ENCODE peak calls at places on chromosomes 16 and 17, in six cellular contexts. W, K, S, Z, G and O are unnamed samples.
A peak's percentile ranks its signal among the peaks of the same experiment; 100 is the strongest.

GRCh38 chr16:2497116-2497630 is 16.6 kb upstream of the ATP6V0C start:
- DNase-seq in Z (no peak), W (no peak), K (no peak), G (no peak), S (no peak), O (no peak)

GRCh38 chr16:89455178-89455577 is 35.2 kb downstream of the ANKRD11 start:
- DNase-seq in W (no peak), S (no peak), K (no peak), G (peak; percentile 36), Z (no peak), O (no peak)

GRCh38 chr16:3149630-3150345 is 15.0 kb downstream of the ZNF213 start:
- DNase-seq in K (peak; percentile 90), S (no peak), G (peak; percentile 53), W (no peak), Z (no peak), O (peak; percentile 44)

GRCh38 chr17:17505610-17506171 is 9.5 kb upstream of the RASD1 start:
- DNase-seq in G (no peak), S (no peak), Z (no peak), W (no peak), K (no peak), O (no peak)

GRCh38 chr17:57459286-57459915 is 203.1 kb downstream of the MSI2 start:
- DNase-seq in K (no peak), G (no peak), Z (no peak), W (no peak), S (no peak), O (no peak)

GRCh38 chr17:20074001-20074400 is 64.8 kb downstream of the SPECC1 start:
- DNase-seq in S (no peak), G (no peak), Z (no peak), W (peak; percentile 22), K (no peak), O (no peak)

GRCh38 chr17:42720996-42721583 is 23.8 kb downstream of the EZH1 start:
- DNase-seq in Z (peak; percentile 34), W (peak; percentile 78), G (no peak), K (peak; percentile 72), S (no peak), O (peak; percentile 14)

GRCh38 chr16:16062023-16062932 is 112.9 kb downstream of the ABCC1 start:
- DNase-seq in K (no peak), W (peak; percentile 82), G (no peak), Z (peak; percentile 3), S (no peak), O (no peak)

GRCh38 chr16:83615131-83615530 is 192.6 kb upstream of the HSBP1 start:
- DNase-seq in W (no peak), K (no peak), G (no peak), S (no peak), Z (no peak), O (no peak)

GRCh38 chr16:84929421-84930297 is 81.7 kb downstream of the ZDHHC7 start:
- DNase-seq in S (no peak), G (no peak), K (no peak), Z (no peak), W (peak; percentile 17), O (no peak)

GRCh38 chr16:3656491-3657468 is 2.3 kb downstream of the DNASE1 start:
- DNase-seq in G (peak; percentile 15), S (no peak), W (no peak), K (no peak), Z (no peak), O (no peak)

GRCh38 chr17:5364156-5364555 is 55.3 kb downstream of the NUP88 start:
- DNase-seq in W (no peak), Z (no peak), K (no peak), G (no peak), S (no peak), O (no peak)

GRCh38 chr17:55458977-55459376 is 37.3 kb upstream of the MMD start:
- DNase-seq in G (peak; percentile 28), K (no peak), S (peak; percentile 20), W (no peak), Z (no peak), O (no peak)

GRCh38 chr17:41917192-41917591 is 1.6 kb downstream of the ACLY start:
- DNase-seq in W (no peak), Z (no peak), G (no peak), S (no peak), K (no peak), O (no peak)

GRCh38 chr17:7249830-7250229 is 1.7 kb downstream of the CTDNEP1 start:
- DNase-seq in K (no peak), G (no peak), S (no peak), W (peak; percentile 19), Z (no peak), O (no peak)

GRCh38 chr17:29682054-29682453 is 59.3 kb upstream of the CORO6 start:
- DNase-seq in S (no peak), W (peak; percentile 97), K (no peak), G (no peak), Z (no peak), O (no peak)

GRCh38 chr17:29357821-29358232 is 32.3 kb upstream of the TAOK1 start:
- DNase-seq in Z (no peak), W (no peak), G (no peak), S (no peak), K (no peak), O (no peak)

GRCh38 chr17:15398736-15399331 is 57.4 kb upstream of the TEKT3 start:
- DNase-seq in G (no peak), Z (no peak), W (no peak), S (no peak), K (no peak), O (no peak)

GRCh38 chr16:1054660-1055556 is 17.6 kb upstream of the SSTR5 start:
- DNase-seq in G (peak; percentile 51), S (no peak), Z (no peak), W (peak; percentile 0), K (peak; percentile 94), O (peak; percentile 17)

GRCh38 chr16:10579575-10579964 is 828 bp downstream of the EMP2 start:
- DNase-seq in G (no peak), W (no peak), K (no peak), S (no peak), Z (no peak), O (no peak)

GRCh38 chr16:49860593-49860992 is 4.7 kb upstream of the ZNF423 start:
- DNase-seq in S (no peak), Z (no peak), G (no peak), K (no peak), W (no peak), O (no peak)

GRCh38 chr16:88537864-88538263 is 32.3 kb upstream of the ZC3H18 start:
- DNase-seq in S (no peak), W (no peak), G (no peak), Z (no peak), K (no peak), O (no peak)

GRCh38 chr16:30521873-30522641 is 4.3 kb downstream of the ZNF768 start:
- DNase-seq in W (no peak), Z (no peak), K (no peak), S (no peak), G (no peak), O (no peak)

GRCh38 chr16:74888888-74889287 is 96.0 kb downstream of the WDR59 start:
- DNase-seq in W (no peak), Z (peak; percentile 2), S (no peak), K (no peak), G (no peak), O (no peak)

GRCh38 chr16:10314811-10315210 is 71.0 kb upstream of the ATF7IP2 start:
- DNase-seq in W (peak; percentile 27), Z (no peak), S (no peak), G (no peak), K (no peak), O (no peak)

GRCh38 chr17:43755389-43755875 is 3.2 kb downstream of the SOST start:
- DNase-seq in S (no peak), Z (no peak), K (peak; percentile 79), W (no peak), G (no peak), O (no peak)

GRCh38 chr16:16857012-16857411 is 478.1 kb downstream of the NPIPA7 start:
- DNase-seq in G (no peak), K (no peak), Z (no peak), S (no peak), W (no peak), O (no peak)

GRCh38 chr17:50986989-50987660 is 121.0 kb upstream of the TOB1 start:
- DNase-seq in G (no peak), S (no peak), Z (no peak), W (no peak), K (no peak), O (no peak)

GRCh38 chr16:1048442-1049112 is 24.0 kb upstream of the SSTR5 start:
- DNase-seq in K (peak; percentile 93), W (no peak), Z (no peak), S (no peak), G (no peak), O (no peak)

GRCh38 chr17:77300016-77300686 is 159.4 kb downstream of the SEC14L1 start:
- DNase-seq in G (no peak), Z (no peak), W (no peak), K (no peak), S (no peak), O (no peak)

GRCh38 chr17:80853076-80853475 is 138.6 kb upstream of the CHMP6 start:
- DNase-seq in K (no peak), S (no peak), W (no peak), G (no peak), Z (no peak), O (no peak)

GRCh38 chr16:81548901-81549546 is 104.4 kb downstream of the CMIP start:
- DNase-seq in W (no peak), K (no peak), G (no peak), Z (no peak), S (no peak), O (no peak)

GRCh38 chr17:17698869-17699351 is 17.7 kb downstream of the RAI1 start:
- DNase-seq in W (no peak), Z (no peak), G (no peak), K (no peak), S (no peak), O (no peak)

GRCh38 chr16:5903153-5903552 is 805.6 kb upstream of the EEF2KMT start:
- DNase-seq in G (no peak), S (no peak), Z (no peak), W (no peak), K (no peak), O (no peak)

GRCh38 chr16:66915041-66915440 is 3.6 kb downstream of the CDH16 start:
- DNase-seq in Z (no peak), W (no peak), K (no peak), G (no peak), S (no peak), O (no peak)

GRCh38 chr16:1289480-1289872 is 20.0 kb upstream of the UBE2I start:
- DNase-seq in S (no peak), W (no peak), Z (no peak), G (no peak), K (no peak), O (no peak)

GRCh38 chr17:28643979-28644781 is 778 bp downstream of the BLTP2 start:
- DNase-seq in K (peak; percentile 76), G (no peak), W (peak; percentile 82), Z (no peak), S (no peak), O (no peak)

GRCh38 chr17:73940511-73940910 is 263.0 kb upstream of the RPL38 start:
- DNase-seq in G (no peak), S (no peak), Z (no peak), K (no peak), W (no peak), O (no peak)

GRCh38 chr17:2399572-2400473 is 1.0 kb downstream of the MNT start:
- DNase-seq in Z (peak; percentile 88), G (peak; percentile 92), W (peak; percentile 56), K (peak; percentile 80), S (peak; percentile 89), O (peak; percentile 89)

GRCh38 chr16:21628772-21629171 is 23.6 kb downstream of the IGSF6 start:
- DNase-seq in S (no peak), K (no peak), G (no peak), Z (no peak), W (no peak), O (no peak)